ENCODE peak calls at places on chromosomes 13 and 19, in four cellular contexts. H is K562, N is GM12878, Y is HepG2. Q is an unnamed sample.

GRCh38 chr13:28548872-28549271 is 53.9 kb upstream of the FLT1 start:
- DNase-seq in H (no peak), N (no peak), Y (no peak), Q (no peak)

GRCh38 chr13:98458431-98458830 is 118.5 kb downstream of the STK24 start:
- DNase-seq in H (no peak), N (no peak), Y (no peak), Q (no peak)

GRCh38 chr19:5621945-5622464 is 571 bp downstream of the SAFB2 start:
- DNase-seq in H (peak; percentile 30), N (no peak), Y (no peak), Q (no peak)

GRCh38 chr19:30153326-30154210 is 211.5 kb downstream of the URI1 start:
- DNase-seq in H (no peak), N (peak; percentile 34), Y (no peak), Q (no peak)

GRCh38 chr13:113846639-113847318 is 17.1 kb downstream of the GAS6 start:
- DNase-seq in H (no peak), N (no peak), Y (no peak), Q (no peak)

GRCh38 chr13:108877300-108877699 is 247.9 kb downstream of the MYO16 start:
- DNase-seq in H (no peak), N (no peak), Y (no peak), Q (no peak)

GRCh38 chr13:112443191-112444000 is 67.2 kb downstream of the SPACA7 start:
- DNase-seq in H (peak; percentile 9), N (no peak), Y (no peak), Q (peak; percentile 21)

GRCh38 chr19:37983916-37984315 is 76.9 kb downstream of the SIPA1L3 start:
- DNase-seq in H (no peak), N (no peak), Y (no peak), Q (no peak)

GRCh38 chr13:60759499-60759898 is 362.5 kb downstream of the TDRD3 start:
- DNase-seq in H (no peak), N (no peak), Y (peak; percentile 3), Q (no peak)

GRCh38 chr13:46961719-46962118 is 64.9 kb upstream of the HTR2A start:
- DNase-seq in H (peak; percentile 2), N (peak; percentile 86), Y (no peak), Q (peak; percentile 6)

GRCh38 chr19:1953037-1953436 is 12.1 kb downstream of the CSNK1G2 start:
- DNase-seq in H (no peak), N (no peak), Y (no peak), Q (no peak)

GRCh38 chr13:106472621-106473020 is 62.8 kb downstream of the EFNB2 start:
- DNase-seq in H (no peak), N (no peak), Y (no peak), Q (no peak)

GRCh38 chr19:5927439-5927821 is 13.4 kb downstream of the CAPS start:
- DNase-seq in H (no peak), N (peak; percentile 19), Y (no peak), Q (no peak)

GRCh38 chr13:67052550-67053237 is 177.4 kb downstream of the PCDH9 start:
- DNase-seq in H (no peak), N (no peak), Y (no peak), Q (no peak)

GRCh38 chr13:46489586-46490023 is 63.4 kb upstream of the LRCH1 start:
- DNase-seq in H (no peak), N (no peak), Y (no peak), Q (no peak)

GRCh38 chr13:50915562-50915961 is 6.0 kb downstream of the RNASEH2B start:
- DNase-seq in H (peak; percentile 61), N (no peak), Y (no peak), Q (no peak)

GRCh38 chr19:1189419-1189818 is 15.4 kb upstream of the SBNO2 start:
- DNase-seq in H (peak; percentile 84), N (no peak), Y (no peak), Q (no peak)

GRCh38 chr13:55199132-55199531 is 1941.6 kb upstream of the PRR20A start:
- DNase-seq in H (no peak), N (no peak), Y (peak; percentile 0), Q (peak; percentile 8)

GRCh38 chr13:113801289-113801961 is 42.4 kb downstream of the TMEM255B start:
- DNase-seq in H (no peak), N (no peak), Y (no peak), Q (no peak)

GRCh38 chr13:31090921-31091624 is 70.6 kb downstream of the HSPH1 start:
- DNase-seq in H (no peak), N (no peak), Y (no peak), Q (no peak)

GRCh38 chr19:16373539-16373938 is 48.9 kb downstream of the KLF2 start:
- DNase-seq in H (peak; percentile 45), N (no peak), Y (peak; percentile 70), Q (no peak)

GRCh38 chr19:49579947-49580263 is 451 bp downstream of the NOSIP start:
- DNase-seq in H (no peak), N (no peak), Y (no peak), Q (no peak)

GRCh38 chr19:55530996-55531395 is 5.9 kb downstream of the SBK2 start:
- DNase-seq in H (no peak), N (no peak), Y (no peak), Q (no peak)

GRCh38 chr13:102225892-102226291 is 176.0 kb downstream of the FGF14 start:
- DNase-seq in H (no peak), N (no peak), Y (no peak), Q (no peak)

GRCh38 chr13:114067886-114068722 is 64.3 kb downstream of the RASA3 start:
- DNase-seq in H (no peak), N (no peak), Y (no peak), Q (no peak)

GRCh38 chr13:27489456-27489855 is 39.1 kb upstream of the MTIF3 start:
- DNase-seq in H (no peak), N (no peak), Y (no peak), Q (no peak)

GRCh38 chr13:51614350-51614786 is 30.1 kb downstream of the WDFY2 start:
- DNase-seq in H (no peak), N (peak; percentile 56), Y (no peak), Q (no peak)

GRCh38 chr13:43136940-43137574 is 113.7 kb downstream of the DNAJC15 start:
- DNase-seq in H (no peak), N (no peak), Y (peak; percentile 6), Q (no peak)

GRCh38 chr19:54114340-54114826 is 1.1 kb downstream of the TFPT start:
- DNase-seq in H (peak; percentile 21), N (no peak), Y (no peak), Q (no peak)

GRCh38 chr19:33879818-33880575 is 83.3 kb downstream of the KCTD15 start:
- DNase-seq in H (no peak), N (no peak), Y (no peak), Q (no peak)

GRCh38 chr13:46523972-46524737 is 28.8 kb upstream of the LRCH1 start:
- DNase-seq in H (no peak), N (no peak), Y (no peak), Q (no peak)

GRCh38 chr19:46232029-46232428 is 2.5 kb downstream of the IGFL1 start:
- DNase-seq in H (no peak), N (no peak), Y (no peak), Q (no peak)

GRCh38 chr19:57068921-57069697 is 50.7 kb upstream of the USP29 start:
- DNase-seq in H (peak; percentile 7), N (no peak), Y (peak; percentile 63), Q (no peak)

GRCh38 chr13:83884141-83884540 is 1.9 kb upstream of the SLITRK1 start:
- DNase-seq in H (no peak), N (no peak), Y (no peak), Q (no peak)

GRCh38 chr13:36163809-36164308 is 32.7 kb upstream of the DCLK1 start:
- DNase-seq in H (peak; percentile 3), N (no peak), Y (no peak), Q (peak; percentile 63)

GRCh38 chr19:43467276-43467675 is 1.9 kb upstream of the LYPD3 start:
- DNase-seq in H (no peak), N (no peak), Y (no peak), Q (no peak)

GRCh38 chr19:5719274-5719960 is 529 bp downstream of the LONP1 start:
- DNase-seq in H (peak; percentile 52), N (no peak), Y (no peak), Q (no peak)

GRCh38 chr13:48962281-48962680 is 13.4 kb upstream of the FNDC3A start:
- DNase-seq in H (no peak), N (no peak), Y (no peak), Q (no peak)

GRCh38 chr19:8306235-8307054 is 1.7 kb downstream of the CD320 start:
- DNase-seq in H (no peak), N (no peak), Y (no peak), Q (no peak)

GRCh38 chr19:8307965-8308866 is at the start of gene CD320:
- DNase-seq in H (peak; percentile 96), N (peak; percentile 63), Y (peak; percentile 86), Q (peak; percentile 90)

GRCh38 chr19:8305798-8306197 is 2.4 kb downstream of the CD320 start:
- DNase-seq in H (no peak), N (no peak), Y (no peak), Q (no peak)

GRCh38 chr19:8308891-8309291 is 733 bp upstream of the CD320 start:
- DNase-seq in H (no peak), N (no peak), Y (no peak), Q (no peak)

GRCh38 chr19:8307400-8307964 is 676 bp downstream of the CD320 start:
- DNase-seq in H (peak; percentile 55), N (no peak), Y (peak; percentile 23), Q (no peak)
- TF ChIP-seq BHLHE40 in H (no peak), N (no peak), Y (no peak), Q (no peak)

GRCh38 chr13:23025848-23026608 is 154.8 kb upstream of the SGCG start:
- DNase-seq in H (peak; percentile 22), N (no peak), Y (no peak), Q (no peak)
- TF ChIP-seq FOXM1 in H (no peak), N (no peak), Y (no peak), Q (no peak)

GRCh38 chr13:73440296-73440895 is 381.6 kb downstream of the KLF5 start:
- DNase-seq in H (no peak), N (no peak), Y (no peak), Q (no peak)
- TF ChIP-seq BHLHE40 in H (no peak), N (no peak), Y (no peak), Q (no peak)

GRCh38 chr13:110092869-110093268 is 214.1 kb downstream of the COL4A1 start:
- DNase-seq in H (no peak), N (no peak), Y (no peak), Q (no peak)

GRCh38 chr13:110089100-110089499 is 217.9 kb downstream of the COL4A1 start:
- DNase-seq in H (no peak), N (no peak), Y (no peak), Q (no peak)

DNA sequence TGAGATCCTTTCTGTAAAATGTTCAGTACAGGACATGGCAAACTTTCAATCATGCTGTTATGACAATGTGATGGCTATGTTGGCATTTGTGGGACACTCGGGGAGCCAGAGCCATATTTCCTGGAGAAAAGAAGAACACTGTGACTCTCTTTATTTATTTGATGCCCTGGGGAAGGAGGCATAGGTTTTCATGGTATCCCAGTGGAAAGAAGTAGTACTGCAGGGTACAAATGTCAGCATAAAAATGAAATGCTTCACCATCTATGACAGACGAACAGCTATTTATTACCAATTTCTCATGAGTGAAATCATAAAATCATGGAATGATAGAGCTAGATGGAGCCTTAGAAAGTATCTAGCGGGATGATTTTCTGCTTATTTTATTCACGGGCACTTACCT is 217.1 kb downstream of the COL4A1 start:
- DNase-seq in H (no peak), N (no peak), Y (no peak), Q (no peak)
- TF ChIP-seq FOXM1 in H (no peak), N (no peak), Y (no peak), Q (no peak)

GRCh38 chr13:76723551-76724232 is 162.5 kb downstream of the KCTD12 start:
- DNase-seq in H (no peak), N (no peak), Y (no peak), Q (no peak)
- TF ChIP-seq BHLHE40 in H (no peak), N (no peak), Y (no peak), Q (no peak)

Q was measured in HEK293T.